ENCODE peak calls at places on chromosomes 4 and X, in eight cellular contexts. X is uterus, M is lower lobe of right lung, D is heart left ventricle, T is lung, R is neural progenitor cell, B is brain microvascular endothelial cell, F is thyroid gland. G is an unnamed sample.

GRCh38 chrX:118347131-118347530 is 1.2 kb downstream of the WDR44 start:
- DNase-seq in T (no peak), X (no peak), R (peak), F (no peak), D (no peak), B (peak), M (no peak), G (no peak)

GRCh38 chrX:48475295-48475694 is 704 bp upstream of the FTSJ1 start:
- DNase-seq in F (no peak), M (no peak), R (no peak), T (no peak), B (no peak), X (no peak), D (no peak), G (no peak)

GRCh38 chr4:186144180-186144579 is 39.7 kb downstream of the FAM149A start:
- DNase-seq in F (peak), D (no peak), B (peak), M (no peak), T (no peak), X (peak), R (peak), G (peak)

GRCh38 chr4:135319685-135320084 is 1118.1 kb upstream of the PABPC4L start:
- DNase-seq in T (no peak), X (no peak), R (peak), F (no peak), D (no peak), B (no peak), M (no peak), G (no peak)

GRCh38 chrX:40154853-40155616 is 57.3 kb upstream of the BCOR start:
- DNase-seq in D (peak), R (peak), M (peak), T (no peak), F (peak), B (no peak), X (peak), G (peak)

GRCh38 chrX:22357621-22358020 is 84.9 kb downstream of the CBLL2 start:
- DNase-seq in B (peak), X (no peak), F (no peak), T (no peak), R (no peak), D (no peak), M (no peak), G (no peak)

GRCh38 chr4:75555294-75556164 is at the start of gene ODAPH:
- DNase-seq in R (no peak), F (no peak), X (no peak), B (peak), M (no peak), T (no peak), D (no peak), G (no peak)

GRCh38 chr4:8082517-8083055 is 76.0 kb downstream of the ABLIM2 start:
- DNase-seq in R (no peak), B (no peak), T (no peak), X (no peak), M (no peak), D (peak), F (peak), G (no peak)

GRCh38 chrX:1581132-1581531 is 10.3 kb upstream of the AKAP17A start:
- DNase-seq in F (peak), T (peak), B (peak), R (no peak), M (no peak), D (no peak), X (no peak), G (peak)

GRCh38 chr4:73593631-73594241 is 26.5 kb downstream of the RASSF6 start:
- DNase-seq in D (no peak), X (no peak), R (peak), T (no peak), B (peak), M (no peak), F (no peak), G (no peak)

GRCh38 chr4:165136529-165136928 is 23.9 kb upstream of the TMEM192 start:
- DNase-seq in R (no peak), D (no peak), F (no peak), T (no peak), X (no peak), M (no peak), B (no peak), G (no peak)

DNA sequence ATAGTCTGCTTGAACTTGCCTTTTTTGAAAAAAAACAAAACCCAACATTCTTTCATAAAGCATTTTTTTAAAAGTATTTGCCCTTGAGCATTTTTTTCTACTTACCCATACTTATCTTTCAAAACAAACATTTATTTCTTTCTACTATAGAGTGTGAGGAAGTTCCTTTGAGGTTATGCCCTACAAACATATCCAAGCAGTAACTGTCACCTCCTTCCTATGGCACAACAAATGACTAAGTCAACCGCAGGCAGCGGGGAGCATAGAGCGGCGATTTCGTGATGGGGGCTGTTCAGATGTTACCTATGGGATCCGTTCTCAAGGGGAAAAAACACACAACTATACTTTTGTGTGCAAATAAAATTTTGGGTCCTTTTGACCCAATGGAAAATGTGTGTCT is 19.4 kb downstream of the SPRY1 start:
- DNase-seq in F (no peak), M (no peak), R (no peak), B (peak), X (no peak), T (no peak), D (no peak), G (no peak)
- H3K4me3 ChIP-seq in F (no peak), M (no peak), R (no peak), B (no peak), X (no peak), T (no peak), D (no peak), G (no peak)

DNA sequence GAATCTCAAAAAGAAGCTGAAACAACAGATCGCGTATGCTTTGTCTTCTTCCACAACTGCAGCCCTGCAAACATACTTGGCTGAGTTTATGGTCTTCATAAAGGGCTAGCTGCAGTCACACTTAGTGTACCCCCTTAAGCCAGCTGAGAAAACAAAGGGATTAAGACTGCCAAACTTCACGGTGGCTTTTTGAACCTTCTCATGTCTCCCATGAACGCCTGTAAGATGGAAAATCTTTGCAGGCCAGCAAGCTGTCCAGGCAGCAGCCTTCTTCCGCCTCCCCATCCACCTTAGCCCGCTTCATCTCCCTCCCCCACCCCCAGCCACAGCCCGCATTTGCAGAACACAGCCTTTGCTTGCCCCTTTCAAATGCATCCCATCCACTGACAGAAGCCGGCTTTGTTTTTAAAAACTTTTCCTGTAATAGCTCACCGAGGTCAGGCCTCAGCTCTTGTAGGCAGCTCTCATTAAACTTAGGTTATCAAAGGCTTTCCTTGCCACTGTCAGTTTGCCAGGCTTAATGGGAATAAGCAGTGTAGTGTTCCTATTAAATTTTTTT is 113.8 kb upstream of the FAM9B start:
- DNase-seq in R (peak), D (no peak), F (no peak), T (no peak), B (no peak), M (no peak), X (no peak), G (no peak)
- H3K27ac ChIP-seq in R (no peak), D (no peak), F (no peak), T (no peak), B (no peak), M (no peak), X (peak), G (no peak)

DNA sequence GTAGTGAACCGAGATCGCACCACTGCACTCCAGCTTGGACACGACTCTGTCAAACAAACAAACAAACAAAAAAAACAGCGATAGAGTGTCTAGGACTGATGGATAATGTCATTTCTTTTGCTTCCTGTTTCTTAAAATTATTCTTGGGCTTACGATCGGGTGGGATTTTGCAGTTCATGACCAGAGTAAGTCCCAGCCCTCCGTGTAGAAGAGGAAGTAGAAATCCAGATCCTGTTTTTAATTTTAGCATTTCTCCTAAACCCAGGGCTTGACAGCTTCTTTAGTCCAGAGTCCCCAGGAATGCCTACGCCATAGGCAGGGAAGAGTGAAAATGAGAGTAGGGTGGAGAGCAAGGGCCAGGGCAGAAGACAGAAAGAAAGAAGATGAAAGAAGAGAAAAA is 94.3 kb downstream of the HPRT1 start:
- DNase-seq in X (no peak), M (no peak), B (no peak), D (no peak), T (no peak), F (no peak), R (no peak), G (no peak)
- H3K4me3 ChIP-seq in X (no peak), M (no peak), B (no peak), D (no peak), T (no peak), F (no peak), R (no peak), G (no peak)

DNA sequence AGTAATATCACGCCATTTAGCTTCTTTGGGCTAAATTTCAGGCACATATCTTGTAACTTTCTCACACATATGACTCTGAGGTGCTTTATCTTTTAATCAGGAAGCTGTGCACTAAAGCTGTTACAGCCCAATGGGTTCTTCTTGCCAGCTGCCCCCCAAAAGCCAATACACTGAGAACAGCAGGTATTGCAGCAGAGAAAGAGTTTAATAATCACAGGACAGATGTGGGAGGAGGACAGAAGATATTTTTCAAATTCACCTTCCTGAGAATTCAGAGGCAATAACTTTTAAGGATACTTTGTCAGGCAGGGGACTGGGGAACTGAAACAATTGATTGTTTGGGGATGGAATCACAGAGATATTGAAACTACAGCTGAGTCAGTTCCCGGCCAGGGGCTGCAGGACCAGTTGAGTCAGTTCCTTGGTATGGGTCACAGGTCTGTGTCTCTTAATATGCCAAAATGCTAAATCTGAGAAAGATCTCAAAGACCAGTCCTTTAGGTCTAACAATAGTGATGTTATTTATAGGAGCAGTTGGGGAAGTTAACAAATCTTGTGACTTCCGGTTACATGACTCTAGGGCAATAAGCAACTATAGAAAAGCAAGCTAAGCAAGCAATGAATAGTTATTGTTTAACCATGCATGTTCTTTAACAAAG is 28.1 kb downstream of the DDIT4L start:
- DNase-seq in B (no peak), X (no peak), F (no peak), D (no peak), R (no peak), T (no peak), M (no peak), G (no peak)
- H3K27ac ChIP-seq in B (no peak), X (no peak), F (no peak), D (no peak), R (no peak), T (no peak), M (no peak), G (no peak)

DNA sequence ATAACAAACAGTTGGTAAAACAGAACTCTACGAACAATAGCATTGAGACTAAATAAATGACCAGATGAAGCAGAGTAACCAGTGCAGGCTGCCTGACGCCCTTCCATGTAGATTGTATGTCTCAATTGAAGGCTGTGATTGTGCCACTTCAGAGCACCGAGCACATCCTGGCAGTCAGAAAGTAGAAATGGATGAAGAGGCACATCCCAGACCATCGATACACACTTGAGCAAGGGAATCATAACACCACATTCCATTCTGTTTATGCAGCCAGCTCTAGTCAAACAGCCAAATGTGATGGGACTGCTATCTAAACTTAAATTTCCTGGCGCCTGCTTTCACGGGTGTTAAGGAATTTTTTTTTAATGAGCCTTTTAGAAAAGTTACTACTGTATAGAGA is 84.5 kb downstream of the PPARGC1A start:
- DNase-seq in F (peak), R (no peak), D (no peak), B (no peak), X (no peak), T (no peak), M (no peak), G (no peak)
- H3K4me3 ChIP-seq in F (no peak), R (no peak), D (no peak), B (no peak), X (no peak), T (no peak), M (no peak), G (no peak)

GRCh38 chr4:6680372-6681034 is 13.2 kb upstream of the S100P start:
- DNase-seq in R (peak), T (no peak), F (no peak), D (no peak), M (no peak), X (no peak), B (no peak), G (no peak)
- H3K27ac ChIP-seq in R (no peak), T (no peak), F (no peak), D (no peak), M (no peak), X (no peak), B (no peak), G (no peak)

GRCh38 chrX:74705269-74705668 is 90.8 kb upstream of the RLIM start:
- DNase-seq in B (no peak), X (no peak), D (no peak), R (no peak), T (no peak), M (no peak), F (no peak), G (no peak)
- H3K4me3 ChIP-seq in B (no peak), X (no peak), D (no peak), R (no peak), T (no peak), M (no peak), F (no peak), G (no peak)

GRCh38 chr4:94558392-94558920 is 106.7 kb downstream of the PDLIM5 start:
- DNase-seq in M (no peak), D (no peak), B (no peak), T (no peak), F (no peak), R (no peak), X (no peak), G (no peak)
- H3K27ac ChIP-seq in M (no peak), D (no peak), B (peak), T (no peak), F (no peak), R (no peak), X (peak), G (no peak)

GRCh38 chr4:56051710-56052075 is 102.9 kb downstream of the CEP135 start:
- DNase-seq in X (no peak), F (no peak), R (no peak), D (no peak), B (no peak), M (no peak), T (no peak), G (no peak)

GRCh38 chr4:56049428-56050212 is 100.9 kb downstream of the CEP135 start:
- DNase-seq in M (peak), B (peak), T (no peak), F (no peak), R (peak), X (no peak), D (no peak), G (no peak)

GRCh38 chr4:56051049-56051709 is 102.4 kb downstream of the CEP135 start:
- DNase-seq in F (no peak), B (no peak), M (no peak), T (no peak), X (no peak), R (no peak), D (no peak), G (no peak)

GRCh38 chr4:56050584-56050983 is 101.8 kb downstream of the CEP135 start:
- DNase-seq in M (no peak), R (no peak), D (no peak), F (no peak), B (no peak), X (no peak), T (no peak), G (no peak)

DNA sequence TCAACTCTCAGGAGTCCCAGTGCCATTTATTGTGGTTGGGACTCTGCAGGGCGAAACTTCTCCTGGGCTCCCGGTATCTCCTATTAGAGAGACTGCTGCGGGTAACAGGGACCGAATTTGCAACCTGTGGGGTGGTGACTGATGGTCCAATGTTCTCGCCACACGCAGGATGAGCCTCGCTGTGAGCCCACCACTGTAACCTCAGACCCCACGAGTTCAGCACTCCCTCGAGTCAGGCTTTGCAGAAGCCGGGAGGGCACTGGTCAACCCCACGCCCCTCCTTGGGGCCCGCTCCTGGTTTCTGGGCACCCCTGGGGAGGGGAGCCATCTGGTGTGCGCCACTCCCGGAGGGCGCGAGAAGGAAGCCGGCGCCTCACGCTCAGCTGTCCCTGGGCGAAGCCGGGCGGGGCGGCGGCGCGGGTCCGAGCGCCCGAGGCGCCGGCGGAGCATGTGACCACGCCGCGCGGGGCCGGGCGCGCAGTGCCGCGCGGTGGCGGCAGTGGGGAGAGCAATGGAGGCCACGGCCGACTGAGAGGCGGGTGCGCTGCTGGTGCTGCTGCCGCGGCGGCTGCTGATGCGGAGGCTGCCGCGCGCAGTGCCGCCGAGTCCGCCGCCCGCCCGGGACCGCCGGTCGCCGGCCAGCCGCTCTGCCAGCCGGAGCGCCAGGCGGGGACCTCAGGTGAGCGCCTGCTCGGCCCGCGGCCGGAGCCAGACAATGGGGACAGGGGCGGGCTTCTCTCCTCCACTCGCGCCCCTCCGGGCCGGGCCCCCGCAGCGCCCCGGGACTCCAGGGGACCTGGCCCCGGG is 100.1 kb downstream of the CEP135 start:
- DNase-seq in B (peak), T (no peak), F (peak), D (peak), R (peak), M (no peak), X (peak), G (no peak)
- H3K4me3 ChIP-seq in B (peak), T (peak), F (no peak), D (peak), R (peak), M (peak), X (peak), G (peak)

GRCh38 chr4:95256108-95256835 is 292.5 kb downstream of the UNC5C start:
- DNase-seq in F (no peak), T (no peak), R (no peak), X (no peak), M (no peak), B (no peak), D (no peak), G (no peak)
- H3K27ac ChIP-seq in F (no peak), T (no peak), R (no peak), X (no peak), M (no peak), B (peak), D (no peak), G (no peak)

G was measured in right atrium auricular region.